ENCODE peak calls at places on chromosomes 2 and 18, in four cellular contexts. E is kidney tubule cell, M is pancreas, F is Ammon's horn. T is an unnamed sample.

GRCh38 chr2:112150447-112150846 is 12.3 kb downstream of the FBLN7 start:
- DNase-seq in E (peak), F (no peak), M (no peak), T (peak)

GRCh38 chr2:36769106-36769505 is 72.6 kb downstream of the VIT start:
- DNase-seq in F (no peak), E (no peak), M (no peak), T (no peak)

GRCh38 chr2:218257390-218257981 is 3.3 kb upstream of the GPBAR1 start:
- DNase-seq in F (peak), E (peak), M (peak), T (peak)

GRCh38 chr2:219706823-219707281 is 79.4 kb downstream of the SLC4A3 start:
- DNase-seq in E (no peak), M (no peak), F (no peak), T (peak)

GRCh38 chr2:107584577-107584976 is 242.1 kb upstream of the RGPD4 start:
- DNase-seq in M (no peak), F (no peak), E (peak), T (peak)

GRCh38 chr2:48471048-48471474 is 58.9 kb upstream of the STON1 start:
- DNase-seq in M (no peak), E (peak), F (peak), T (peak)

GRCh38 chr2:241867776-241868420 is 1.6 kb upstream of the RTP5 start:
- DNase-seq in E (no peak), M (no peak), F (no peak), T (no peak)

GRCh38 chr18:26405190-26405781 is 143.1 kb downstream of the KCTD1 start:
- DNase-seq in M (no peak), F (peak), E (peak), T (peak)

GRCh38 chr2:233061591-233062446 is 1.7 kb downstream of the INPP5D start:
- DNase-seq in E (no peak), M (peak), F (peak), T (no peak)

GRCh38 chr2:23476786-23477185 is 91.8 kb downstream of the KLHL29 start:
- DNase-seq in E (no peak), F (no peak), M (no peak), T (no peak)

GRCh38 chr2:174522553-174522952 is 35.7 kb upstream of the GPR155 start:
- DNase-seq in F (peak), M (no peak), E (no peak), T (peak)

GRCh38 chr18:11982981-11983380 is 1.7 kb downstream of the IMPA2 start:
- DNase-seq in E (no peak), F (no peak), M (peak), T (no peak)

GRCh38 chr2:136132840-136133570 is 15.1 kb upstream of the CXCR4 start:
- DNase-seq in M (no peak), E (no peak), F (no peak), T (no peak)

GRCh38 chr2:120606931-120607330 is 128.7 kb upstream of the GLI2 start:
- DNase-seq in M (no peak), F (no peak), E (no peak), T (no peak)

GRCh38 chr2:62340981-62341624 is 145.2 kb downstream of the B3GNT2 start:
- DNase-seq in E (peak), F (peak), M (no peak), T (peak)

GRCh38 chr18:24016643-24017042 is 2.1 kb downstream of the TTC39C start:
- DNase-seq in M (no peak), E (peak), F (peak), T (no peak)

T was measured in LHCN-M2.